ENCODE peak calls at places on chromosomes 13 and 19, in six cellular contexts. One of them, this sample, is unnamed.

GRCh38 chr19:35176183-35176570 is 21.6 kb downstream of the FXYD5 start:
- DNase-seq in mesenchymal stem cell: no peak
- DNase-seq in neuronal stem cell: no peak
- DNase-seq in IMR-90: no peak
- DNase-seq in mesendoderm: no peak
- DNase-seq in H9: peak
- DNase-seq in this sample: no peak

GRCh38 chr13:30016398-30016797 is 166.0 kb upstream of the UBL3 start:
- DNase-seq in IMR-90: no peak
- DNase-seq in mesenchymal stem cell: no peak
- DNase-seq in mesendoderm: no peak
- DNase-seq in neuronal stem cell: no peak
- DNase-seq in H9: no peak
- DNase-seq in this sample: no peak

GRCh38 chr13:74695021-74695800 is 561.0 kb upstream of the KLF12 start:
- DNase-seq in mesenchymal stem cell: no peak
- DNase-seq in IMR-90: no peak
- DNase-seq in H9: no peak
- DNase-seq in mesendoderm: peak
- DNase-seq in neuronal stem cell: no peak
- DNase-seq in this sample: no peak

GRCh38 chr13:23622991-23623390 is 52.8 kb downstream of the TNFRSF19 start:
- DNase-seq in H9: no peak
- DNase-seq in IMR-90: no peak
- DNase-seq in mesendoderm: no peak
- DNase-seq in mesenchymal stem cell: no peak
- DNase-seq in neuronal stem cell: no peak
- DNase-seq in this sample: no peak

GRCh38 chr19:11031421-11032070 is 57.7 kb upstream of the LDLR start:
- DNase-seq in mesendoderm: no peak
- DNase-seq in IMR-90: no peak
- DNase-seq in neuronal stem cell: no peak
- DNase-seq in mesenchymal stem cell: no peak
- DNase-seq in H9: no peak
- DNase-seq in this sample: no peak

GRCh38 chr13:75329097-75329496 is 152.9 kb downstream of the TBC1D4 start:
- DNase-seq in mesendoderm: no peak
- DNase-seq in IMR-90: no peak
- DNase-seq in mesenchymal stem cell: no peak
- DNase-seq in neuronal stem cell: no peak
- DNase-seq in H9: no peak
- DNase-seq in this sample: no peak

GRCh38 chr19:21052902-21053301 is 29.1 kb upstream of the ZNF714 start:
- DNase-seq in mesendoderm: no peak
- DNase-seq in mesenchymal stem cell: no peak
- DNase-seq in neuronal stem cell: no peak
- DNase-seq in IMR-90: no peak
- DNase-seq in H9: no peak
- DNase-seq in this sample: no peak

GRCh38 chr13:79659161-79659560 is 178.2 kb downstream of the NDFIP2 start:
- DNase-seq in IMR-90: no peak
- DNase-seq in mesendoderm: peak
- DNase-seq in neuronal stem cell: peak
- DNase-seq in H9: no peak
- DNase-seq in mesenchymal stem cell: peak
- DNase-seq in this sample: no peak

GRCh38 chr19:49790866-49791265 is 22.2 kb downstream of the FUZ start:
- DNase-seq in mesenchymal stem cell: no peak
- DNase-seq in IMR-90: peak
- DNase-seq in H9: no peak
- DNase-seq in mesendoderm: no peak
- DNase-seq in neuronal stem cell: no peak
- DNase-seq in this sample: no peak

GRCh38 chr19:42475366-42475765 is 32.6 kb upstream of the CXCL17 start:
- DNase-seq in neuronal stem cell: no peak
- DNase-seq in H9: peak
- DNase-seq in IMR-90: no peak
- DNase-seq in mesendoderm: peak
- DNase-seq in mesenchymal stem cell: no peak
- DNase-seq in this sample: no peak

GRCh38 chr13:89518289-89519077 is 1829.0 kb upstream of the MIR17HG start:
- DNase-seq in mesendoderm: no peak
- DNase-seq in IMR-90: no peak
- DNase-seq in neuronal stem cell: no peak
- DNase-seq in H9: no peak
- DNase-seq in mesenchymal stem cell: no peak
- DNase-seq in this sample: no peak

GRCh38 chr19:50837300-50837699 is 3.9 kb upstream of the KLK15 start:
- DNase-seq in neuronal stem cell: no peak
- DNase-seq in IMR-90: no peak
- DNase-seq in mesendoderm: no peak
- DNase-seq in H9: no peak
- DNase-seq in mesenchymal stem cell: no peak
- DNase-seq in this sample: no peak

GRCh38 chr19:42478765-42479307 is 36.1 kb upstream of the CXCL17 start:
- DNase-seq in mesendoderm: no peak
- DNase-seq in neuronal stem cell: no peak
- DNase-seq in H9: no peak
- DNase-seq in mesenchymal stem cell: no peak
- DNase-seq in IMR-90: no peak
- DNase-seq in this sample: no peak

GRCh38 chr13:77379508-77379907 is 52.6 kb upstream of the MYCBP2 start:
- DNase-seq in IMR-90: no peak
- DNase-seq in H9: no peak
- DNase-seq in mesenchymal stem cell: no peak
- DNase-seq in mesendoderm: no peak
- DNase-seq in neuronal stem cell: no peak
- DNase-seq in this sample: no peak

GRCh38 chr13:30963794-30964193 is 31.3 kb downstream of the TEX26 start:
- DNase-seq in neuronal stem cell: no peak
- DNase-seq in mesendoderm: no peak
- DNase-seq in IMR-90: peak
- DNase-seq in H9: no peak
- DNase-seq in mesenchymal stem cell: no peak
- DNase-seq in this sample: no peak

GRCh38 chr19:45569619-45570421 is 14.8 kb downstream of the OPA3 start:
- DNase-seq in H9: peak
- DNase-seq in mesenchymal stem cell: no peak
- DNase-seq in neuronal stem cell: peak
- DNase-seq in IMR-90: no peak
- DNase-seq in mesendoderm: peak
- DNase-seq in this sample: peak

GRCh38 chr13:109256866-109257760 is 529.3 kb downstream of the IRS2 start:
- DNase-seq in mesenchymal stem cell: peak
- DNase-seq in mesendoderm: peak
- DNase-seq in neuronal stem cell: no peak
- DNase-seq in H9: no peak
- DNase-seq in IMR-90: peak
- DNase-seq in this sample: no peak

GRCh38 chr19:38402623-38402966 is 298 bp upstream of the FAM98C start:
- DNase-seq in H9: no peak
- DNase-seq in mesenchymal stem cell: no peak
- DNase-seq in mesendoderm: no peak
- DNase-seq in IMR-90: no peak
- DNase-seq in neuronal stem cell: no peak
- DNase-seq in this sample: no peak

GRCh38 chr19:966481-967088 is 17.6 kb upstream of the WDR18 start:
- DNase-seq in H9: no peak
- DNase-seq in neuronal stem cell: no peak
- DNase-seq in IMR-90: no peak
- DNase-seq in mesenchymal stem cell: no peak
- DNase-seq in mesendoderm: no peak
- DNase-seq in this sample: no peak
- H2AK5ac ChIP-seq in H9: no peak
- H2AK5ac ChIP-seq in neuronal stem cell: no peak
- H2AK5ac ChIP-seq in IMR-90: no peak
- H2AK5ac ChIP-seq in mesenchymal stem cell: no peak
- H2AK5ac ChIP-seq in mesendoderm: no peak
- H2AK5ac ChIP-seq in this sample: no peak

DNA sequence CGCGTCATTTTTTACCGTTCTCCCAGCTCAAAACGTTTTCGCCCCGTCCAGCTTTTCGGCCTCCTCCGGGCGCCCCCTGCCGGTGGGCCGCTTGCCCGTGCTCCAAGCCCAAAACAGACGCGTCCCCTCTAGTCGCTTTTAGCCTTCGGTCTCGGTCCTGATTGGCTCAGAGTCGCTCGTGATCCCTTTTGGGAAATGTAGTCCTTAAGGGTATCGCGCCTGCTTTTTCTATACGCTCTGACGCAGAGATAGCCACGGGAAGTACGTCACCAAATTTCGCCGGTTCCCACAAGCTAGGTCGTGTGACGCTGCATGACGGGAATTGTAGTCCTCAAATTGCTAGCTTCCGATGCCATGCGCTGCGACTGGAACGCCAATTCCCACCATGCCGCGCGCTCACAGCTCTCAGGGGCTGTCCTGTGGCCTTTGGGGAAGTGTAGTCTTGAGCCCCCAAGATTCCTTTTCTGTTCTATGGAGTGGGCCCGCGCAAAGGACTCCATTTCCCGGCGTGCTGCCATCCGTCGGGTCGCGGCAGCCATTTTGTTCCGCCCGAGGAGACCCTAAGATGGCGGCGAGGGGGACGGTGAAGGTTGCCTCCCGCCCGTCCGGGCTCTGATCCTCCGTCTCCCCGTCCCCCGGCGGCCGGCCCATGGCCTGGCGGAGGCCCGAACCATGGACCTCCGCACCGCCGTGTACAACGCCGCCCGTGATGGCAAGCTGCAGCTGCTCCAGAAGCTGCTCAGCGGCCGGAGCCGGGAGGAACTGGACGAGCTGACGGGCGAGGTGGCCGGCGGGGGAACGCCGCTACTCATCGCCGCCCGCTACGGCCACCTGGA is at the start of gene FEM1A:
- DNase-seq in mesenchymal stem cell: peak
- DNase-seq in H9: peak
- DNase-seq in neuronal stem cell: peak
- DNase-seq in mesendoderm: peak
- DNase-seq in IMR-90: peak
- DNase-seq in this sample: peak
- H2AK5ac ChIP-seq in mesenchymal stem cell: no peak
- H2AK5ac ChIP-seq in H9: no peak
- H2AK5ac ChIP-seq in neuronal stem cell: peak
- H2AK5ac ChIP-seq in mesendoderm: no peak
- H2AK5ac ChIP-seq in IMR-90: peak
- H2AK5ac ChIP-seq in this sample: peak

GRCh38 chr19:43782311-43782660 is 1.5 kb upstream of the KCNN4 start:
- DNase-seq in neuronal stem cell: no peak
- DNase-seq in mesendoderm: no peak
- DNase-seq in IMR-90: no peak
- DNase-seq in mesenchymal stem cell: no peak
- DNase-seq in H9: no peak
- DNase-seq in this sample: no peak

GRCh38 chr19:43782689-43783231 is 2.0 kb upstream of the KCNN4 start:
- DNase-seq in H9: no peak
- DNase-seq in mesendoderm: no peak
- DNase-seq in IMR-90: no peak
- DNase-seq in neuronal stem cell: no peak
- DNase-seq in mesenchymal stem cell: no peak
- DNase-seq in this sample: no peak

GRCh38 chr19:43783636-43784035 is 2.9 kb upstream of the KCNN4 start:
- DNase-seq in neuronal stem cell: no peak
- DNase-seq in mesenchymal stem cell: no peak
- DNase-seq in mesendoderm: no peak
- DNase-seq in H9: no peak
- DNase-seq in IMR-90: no peak
- DNase-seq in this sample: no peak

GRCh38 chr19:43784981-43785808 is 4.4 kb upstream of the KCNN4 start:
- DNase-seq in IMR-90: peak
- DNase-seq in H9: peak
- DNase-seq in mesenchymal stem cell: peak
- DNase-seq in mesendoderm: peak
- DNase-seq in neuronal stem cell: peak
- DNase-seq in this sample: no peak

DNA sequence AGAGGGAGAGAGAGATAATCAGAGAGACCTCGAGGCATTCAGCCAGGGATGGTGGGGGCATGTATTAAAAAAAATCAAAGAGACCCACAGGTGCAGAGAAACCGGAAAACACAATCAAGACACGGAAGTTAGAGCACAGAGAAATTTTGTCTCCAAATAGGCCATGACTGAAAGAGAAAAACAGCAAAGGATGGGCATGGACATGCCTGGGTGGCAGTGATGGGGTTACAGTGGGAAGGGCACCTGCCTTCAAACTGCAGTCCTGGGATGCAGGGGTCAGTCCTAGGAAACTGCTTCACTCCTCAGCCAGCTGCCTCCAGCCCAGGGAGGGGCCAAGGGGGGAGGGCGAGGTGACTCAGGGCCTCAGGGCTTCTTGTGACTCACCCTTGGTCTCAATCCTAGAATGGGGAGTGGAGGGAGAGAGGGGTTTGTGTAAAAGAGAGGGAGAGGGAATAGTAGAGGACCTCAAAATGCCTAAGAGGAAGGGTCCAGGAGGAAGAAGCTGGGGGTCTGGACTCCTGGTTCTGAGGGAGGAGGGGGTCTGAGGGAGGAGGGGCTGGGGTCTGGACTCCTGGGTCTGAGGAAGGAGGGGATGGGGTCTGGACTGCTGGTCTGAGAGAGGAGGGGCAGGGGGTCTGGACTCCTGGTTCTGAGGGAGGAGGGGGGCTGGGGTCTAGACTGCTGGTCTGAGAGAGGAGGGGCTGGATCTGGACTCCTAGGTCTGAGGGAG is 3.6 kb upstream of the KCNN4 start:
- DNase-seq in H9: peak
- DNase-seq in mesenchymal stem cell: peak
- DNase-seq in IMR-90: peak
- DNase-seq in neuronal stem cell: no peak
- DNase-seq in mesendoderm: peak
- DNase-seq in this sample: no peak
- H2AK5ac ChIP-seq in H9: no peak
- H2AK5ac ChIP-seq in mesenchymal stem cell: peak
- H2AK5ac ChIP-seq in IMR-90: peak
- H2AK5ac ChIP-seq in neuronal stem cell: peak
- H2AK5ac ChIP-seq in mesendoderm: no peak
- H2AK5ac ChIP-seq in this sample: no peak

DNA sequence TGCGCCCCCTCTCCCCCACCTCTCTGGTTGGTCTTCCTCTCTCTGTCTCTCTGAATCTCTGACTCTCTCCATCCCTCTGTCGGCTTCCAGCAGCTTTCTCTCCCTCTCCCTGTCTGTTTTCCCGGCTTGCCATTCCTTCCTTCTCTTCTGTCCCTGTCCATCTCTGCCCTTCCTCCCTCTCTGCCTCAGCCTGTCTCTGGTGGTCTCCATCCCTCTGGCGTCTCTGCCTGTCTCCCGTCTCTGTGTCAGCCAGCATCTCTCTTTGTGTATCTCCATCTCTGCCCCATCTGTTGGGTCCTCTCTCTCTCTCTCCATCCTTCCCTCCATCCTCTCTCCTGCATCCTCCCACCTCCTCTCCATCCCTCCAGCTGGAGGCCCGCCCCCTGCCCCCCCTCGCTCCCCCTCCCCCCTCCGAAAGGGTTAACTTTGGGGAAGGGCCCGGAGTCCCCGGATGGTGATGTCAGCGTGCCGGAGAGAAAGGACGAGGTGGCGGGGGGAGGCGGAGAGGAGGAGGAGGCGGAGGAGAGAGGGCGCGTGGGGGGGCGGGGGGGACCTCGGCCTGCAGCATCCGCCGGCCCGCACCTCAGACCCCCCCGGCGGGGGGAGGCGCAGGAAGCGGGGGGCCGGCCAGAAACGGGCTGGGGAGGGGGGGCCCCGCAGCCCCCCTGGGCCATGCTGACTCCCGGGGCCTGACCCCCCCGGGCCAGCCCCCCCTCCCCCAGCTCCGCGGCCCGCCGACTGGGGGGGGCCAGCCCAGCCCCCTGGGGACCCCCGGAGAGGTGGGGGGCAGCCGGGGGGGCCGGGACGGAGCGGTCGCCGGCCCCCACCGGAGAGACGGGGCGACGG is at the start of gene BRSK1:
- DNase-seq in IMR-90: peak
- DNase-seq in mesendoderm: peak
- DNase-seq in H9: peak
- DNase-seq in mesenchymal stem cell: peak
- DNase-seq in neuronal stem cell: peak
- DNase-seq in this sample: no peak
- H2AK5ac ChIP-seq in IMR-90: peak
- H2AK5ac ChIP-seq in mesendoderm: no peak
- H2AK5ac ChIP-seq in H9: no peak
- H2AK5ac ChIP-seq in mesenchymal stem cell: no peak
- H2AK5ac ChIP-seq in neuronal stem cell: peak
- H2AK5ac ChIP-seq in this sample: no peak